ENCODE peak calls at places on chromosome 5, in nine cellular contexts. X, F, H, T, W, R, G, V and I are unnamed samples.
A peak's percentile ranks its signal among the peaks of the same experiment; 100 is the strongest.

GRCh38 chr5:107594253-107595045 is 76.3 kb downstream of the EFNA5 start:
- DNase-seq in X (no peak), F (no peak), H (no peak), T (no peak), W (no peak), R (no peak), G (no peak), V (no peak), I (no peak)

GRCh38 chr5:82222597-82223574 is 55.3 kb downstream of the RPS23 start:
- DNase-seq in X (no peak), F (no peak), H (no peak), T (no peak), W (no peak), R (no peak), G (peak; percentile 10), V (no peak), I (no peak)

GRCh38 chr5:11903614-11904269 is 504 bp downstream of the CTNND2 start:
- DNase-seq in X (no peak), F (no peak), H (peak; percentile 83), T (no peak), W (no peak), R (no peak), G (no peak), V (no peak), I (peak; percentile 76)

GRCh38 chr5:176388003-176388340 is 426 bp downstream of the NOP16 start:
- DNase-seq in X (no peak), F (no peak), H (peak; percentile 26), T (no peak), W (no peak), R (no peak), G (no peak), V (no peak), I (no peak)

GRCh38 chr5:1824109-1824821 is 23.1 kb downstream of the NDUFS6 start:
- DNase-seq in X (peak; percentile 58), F (no peak), H (no peak), T (no peak), W (no peak), R (no peak), G (no peak), V (no peak), I (no peak)

GRCh38 chr5:54289769-54290168 is 20.6 kb downstream of the ARL15 start:
- DNase-seq in X (no peak), F (no peak), H (no peak), T (no peak), W (no peak), R (no peak), G (no peak), V (no peak), I (no peak)

GRCh38 chr5:124371121-124371706 is 375.2 kb downstream of the ZNF608 start:
- DNase-seq in X (peak; percentile 81), F (no peak), H (no peak), T (no peak), W (no peak), R (no peak), G (no peak), V (no peak), I (no peak)

GRCh38 chr5:318341-318897 is 3.1 kb upstream of the AHRR start:
- DNase-seq in X (no peak), F (peak; percentile 48), H (no peak), T (no peak), W (no peak), R (no peak), G (peak; percentile 40), V (no peak), I (no peak)

GRCh38 chr5:134224905-134225779 is 731 bp downstream of the PPP2CA start:
- DNase-seq in X (peak; percentile 81), F (no peak), H (peak; percentile 91), T (peak; percentile 79), W (peak; percentile 69), R (peak; percentile 60), G (no peak), V (no peak), I (peak; percentile 76)

GRCh38 chr5:40495172-40495699 is 184.5 kb upstream of the PTGER4 start:
- DNase-seq in X (no peak), F (no peak), H (no peak), T (no peak), W (no peak), R (no peak), G (no peak), V (no peak), I (no peak)

GRCh38 chr5:51278458-51279049 is 104.7 kb upstream of the ISL1 start:
- DNase-seq in X (no peak), F (no peak), H (peak; percentile 10), T (no peak), W (no peak), R (no peak), G (no peak), V (no peak), I (no peak)

GRCh38 chr5:168411871-168412270 is 74.4 kb upstream of the RARS1 start:
- DNase-seq in X (peak; percentile 27), F (no peak), H (no peak), T (no peak), W (no peak), R (no peak), G (no peak), V (no peak), I (no peak)

GRCh38 chr5:140007311-140007710 is 35.8 kb downstream of the NRG2 start:
- DNase-seq in X (no peak), F (no peak), H (no peak), T (no peak), W (no peak), R (no peak), G (no peak), V (no peak), I (no peak)

GRCh38 chr5:174724484-174725260 is at the start of gene MSX2:
- DNase-seq in X (peak; percentile 92), F (peak; percentile 80), H (peak; percentile 98), T (no peak), W (peak; percentile 3), R (peak; percentile 9), G (peak; percentile 59), V (peak; percentile 75), I (peak; percentile 95)

GRCh38 chr5:68449380-68449779 is 233.8 kb downstream of the PIK3R1 start:
- DNase-seq in X (no peak), F (no peak), H (no peak), T (no peak), W (no peak), R (no peak), G (no peak), V (no peak), I (no peak)

GRCh38 chr5:138109463-138110265 is 25.8 kb downstream of the WNT8A start:
- DNase-seq in X (no peak), F (no peak), H (no peak), T (no peak), W (no peak), R (no peak), G (no peak), V (no peak), I (no peak)

GRCh38 chr5:122701640-122702523 is 73.0 kb upstream of the SNX2 start:
- DNase-seq in X (no peak), F (no peak), H (no peak), T (peak; percentile 41), W (no peak), R (no peak), G (no peak), V (no peak), I (no peak)

GRCh38 chr5:74579215-74579614 is 61.3 kb downstream of the ENC1 start:
- DNase-seq in X (no peak), F (no peak), H (no peak), T (peak; percentile 90), W (peak; percentile 17), R (peak; percentile 76), G (no peak), V (no peak), I (no peak)

GRCh38 chr5:2866622-2867372 is 115.3 kb upstream of the IRX2 start:
- DNase-seq in X (no peak), F (no peak), H (no peak), T (no peak), W (no peak), R (no peak), G (no peak), V (no peak), I (no peak)